ENCODE peak calls at places on chromosomes 11 and 22, in four cellular contexts. P is esophagus squamous epithelium; A is left lung; I is effector memory CD4-positive, alpha-beta T cell. U is an unnamed sample.

GRCh38 chr11:15815246-15816209 is 540.8 kb downstream of the SOX6 start:
- DNase-seq in I (no peak), P (no peak), A (no peak), U (no peak)

GRCh38 chr11:68412593-68413475 is 47.7 kb upstream of the PPP6R3 start:
- DNase-seq in P (no peak), A (no peak), I (no peak), U (no peak)

GRCh38 chr22:27238935-27239510 is 562.5 kb downstream of the MN1 start:
- DNase-seq in P (no peak), I (no peak), A (peak; percentile 61), U (no peak)

GRCh38 chr11:124467376-124468061 is 22.0 kb upstream of the OR8B8 start:
- DNase-seq in A (no peak), P (no peak), I (no peak), U (no peak)

GRCh38 chr11:92211576-92212167 is 12.9 kb upstream of the FAT3 start:
- DNase-seq in A (no peak), I (no peak), P (no peak), U (no peak)

GRCh38 chr11:69530278-69531070 is 49.0 kb downstream of the LINC01488 start:
- DNase-seq in A (peak; percentile 62), P (no peak), I (no peak), U (peak; percentile 22)

GRCh38 chr11:43521471-43521870 is 159.1 kb upstream of the HSD17B12 start:
- DNase-seq in A (no peak), P (no peak), I (no peak), U (no peak)

GRCh38 chr22:42872821-42873220 is 15.7 kb upstream of the ARFGAP3 start:
- DNase-seq in I (no peak), P (no peak), A (no peak), U (no peak)

GRCh38 chr11:15194671-15195415 is 80.1 kb downstream of the INSC start:
- DNase-seq in P (no peak), A (no peak), I (no peak), U (no peak)

GRCh38 chr22:39528080-39528661 is 4.4 kb downstream of the RPS19BP1 start:
- DNase-seq in P (no peak), A (no peak), I (no peak), U (no peak)

GRCh38 chr11:44942029-44942710 is 8.5 kb downstream of the TP53I11 start:
- DNase-seq in A (no peak), I (no peak), P (no peak), U (no peak)

GRCh38 chr22:22802346-22802970 is 85.2 kb upstream of the IGLL5 start:
- DNase-seq in I (no peak), A (no peak), P (no peak), U (no peak)

GRCh38 chr11:94513091-94513490 is 830 bp downstream of the C11orf97 start:
- DNase-seq in P (no peak), A (no peak), I (no peak), U (no peak)

GRCh38 chr11:119460582-119460981 is 37.6 kb upstream of the THY1 start:
- DNase-seq in P (no peak), A (no peak), I (no peak), U (no peak)

GRCh38 chr22:38504731-38505594 is 1.1 kb downstream of the DDX17 start:
- DNase-seq in A (peak; percentile 54), I (peak; percentile 27), P (no peak), U (no peak)

GRCh38 chr11:99148352-99148751 is 127.6 kb downstream of the CNTN5 start:
- DNase-seq in A (no peak), P (no peak), I (no peak), U (no peak)

GRCh38 chr11:134069426-134069921 is 602 bp downstream of the JAM3 start:
- DNase-seq in P (no peak), I (no peak), A (no peak), U (peak; percentile 38)

GRCh38 chr11:61752117-61752924 is at the start of gene MYRF:
- DNase-seq in A (peak; percentile 40), I (peak; percentile 37), P (no peak), U (no peak)

GRCh38 chr22:48972979-48973693 is 854.5 kb downstream of the BRD1 start:
- DNase-seq in I (no peak), A (no peak), P (no peak), U (no peak)

GRCh38 chr11:114102993-114103896 is 43.7 kb downstream of the ZBTB16 start:
- DNase-seq in P (no peak), A (no peak), I (no peak), U (no peak)

GRCh38 chr11:116935089-116935488 is 97.7 kb upstream of the APOA1 start:
- DNase-seq in P (no peak), I (no peak), A (no peak), U (no peak)

GRCh38 chr11:117094776-117095175 is 3.5 kb downstream of the SIK3 start:
- DNase-seq in P (no peak), I (no peak), A (no peak), U (no peak)

GRCh38 chr22:38609371-38609770 is 39.4 kb upstream of the DMC1 start:
- DNase-seq in I (no peak), P (no peak), A (no peak), U (no peak)

GRCh38 chr22:50031189-50032091 is 18.9 kb upstream of the IL17REL start:
- DNase-seq in I (no peak), A (no peak), P (no peak), U (no peak)

GRCh38 chr11:43738600-43739409 is 58.3 kb downstream of the HSD17B12 start:
- DNase-seq in P (no peak), I (no peak), A (no peak), U (no peak)

GRCh38 chr22:28923826-28924732 is 40.7 kb downstream of the ZNRF3 start:
- DNase-seq in P (no peak), I (no peak), A (peak; percentile 78), U (no peak)

GRCh38 chr11:61315260-61315659 is 17.6 kb downstream of the DDB1 start:
- DNase-seq in P (no peak), A (no peak), I (no peak), U (no peak)

GRCh38 chr22:43060213-43060612 is 29.0 kb downstream of the TTLL1 start:
- DNase-seq in P (no peak), A (no peak), I (no peak), U (peak; percentile 9)

GRCh38 chr11:107953506-107953905 is 25.3 kb downstream of the RAB39A start:
- DNase-seq in I (no peak), A (no peak), P (no peak), U (no peak)

GRCh38 chr22:27987557-27987956 is 68.5 kb upstream of the PITPNB start:
- DNase-seq in I (no peak), A (peak; percentile 30), P (no peak), U (no peak)

GRCh38 chr11:28849053-28849452 is 740.9 kb downstream of the METTL15 start:
- DNase-seq in P (no peak), A (no peak), I (no peak), U (no peak)

GRCh38 chr22:44384981-44385610 is 72.3 kb upstream of the SHISAL1 start:
- DNase-seq in I (no peak), A (no peak), P (no peak), U (no peak)

DNA sequence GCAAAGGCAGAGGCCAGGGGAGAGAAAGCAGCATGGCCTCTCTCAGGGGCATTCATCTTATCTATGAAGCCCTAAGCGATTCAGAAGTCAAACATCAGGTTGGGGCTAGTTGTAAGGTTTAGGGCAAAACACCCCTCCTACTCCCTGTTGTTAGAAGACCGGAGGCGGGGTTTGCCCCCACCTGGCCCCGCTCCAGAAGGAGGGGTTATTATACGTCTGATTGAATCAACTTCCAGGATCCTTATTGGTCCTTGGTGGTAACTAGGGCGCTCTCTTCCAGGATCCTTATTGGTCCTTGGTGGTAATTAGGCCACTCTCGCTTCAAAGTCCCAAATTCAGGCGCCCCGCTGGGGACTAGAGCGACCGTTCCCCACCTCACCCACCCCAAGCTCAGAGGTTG is 12.1 kb upstream of the SMTN start:
- DNase-seq in A (no peak), I (no peak), P (no peak), U (no peak)
- H3K27ac ChIP-seq in A (no peak overlapping the region), I (no peak overlapping the region), P (no peak overlapping the region), U (no peak overlapping the region)

GRCh38 chr22:20524004-20524481 is 16.6 kb downstream of the MED15 start:
- DNase-seq in A (no peak), P (no peak), I (peak; percentile 37), U (no peak)
- H3K27ac ChIP-seq in A (no peak overlapping the region), P (no peak overlapping the region), I (peak overlapping the region; percentile 39), U (no peak overlapping the region)

DNA sequence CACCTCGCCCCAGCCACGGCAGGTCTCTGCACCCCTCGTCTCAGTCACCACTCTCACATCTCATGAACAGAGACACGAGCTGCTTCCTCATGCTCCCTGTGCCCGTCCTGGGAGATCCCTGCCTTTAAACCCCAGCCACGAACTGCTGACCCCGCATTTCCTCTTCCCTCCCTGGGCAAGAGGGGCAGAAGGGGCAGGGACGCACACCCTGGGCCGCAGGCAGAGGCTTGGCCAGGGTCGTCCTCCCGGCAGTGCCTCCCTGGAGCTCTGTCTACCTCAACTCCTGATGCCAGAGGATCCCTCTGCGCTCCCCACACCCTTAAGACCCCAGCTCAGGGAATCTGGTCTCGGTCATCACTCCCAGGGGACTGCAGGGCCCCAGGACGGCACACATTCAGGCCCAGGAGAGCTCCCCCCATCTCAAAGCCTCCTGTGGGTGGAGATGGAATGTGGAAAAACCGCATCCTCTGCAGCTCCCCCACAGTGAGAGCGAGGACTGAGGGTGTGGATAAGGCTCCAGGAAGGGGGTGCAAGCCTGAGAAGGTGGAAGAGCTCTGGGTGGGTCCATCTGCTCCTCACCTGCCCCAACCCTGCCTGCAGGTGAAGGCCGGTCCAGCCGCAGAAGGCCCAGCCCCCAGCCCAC is 1.2 kb downstream of the BID start:
- DNase-seq in I (no peak), A (no peak), P (no peak), U (no peak)
- H3K27ac ChIP-seq in I (peak overlapping the region; percentile 68), A (no peak overlapping the region), P (no peak overlapping the region), U (peak overlapping the region; percentile 51)

DNA sequence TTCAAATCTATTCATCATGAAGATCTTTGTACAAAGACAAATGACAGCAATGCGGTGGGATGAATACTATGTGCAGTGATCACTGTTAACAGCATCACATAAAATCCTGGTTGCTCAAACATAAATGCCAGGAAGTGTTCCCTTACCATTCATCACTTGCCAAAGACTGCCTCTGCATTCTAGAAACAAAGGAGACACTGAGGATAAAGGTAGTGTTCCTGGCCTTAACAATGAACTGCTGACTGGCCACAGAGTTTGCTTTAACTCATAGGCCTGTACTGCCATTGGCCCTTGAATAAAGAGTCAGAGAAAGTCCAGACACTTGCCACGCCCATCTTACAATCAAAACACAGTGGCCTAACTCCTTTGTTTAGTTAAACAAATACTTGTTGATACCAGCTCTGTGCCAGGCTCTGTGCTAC is 29.5 kb downstream of the C2CD3 start:
- DNase-seq in P (no peak), I (no peak), A (no peak), U (no peak)
- H3K27ac ChIP-seq in P (no peak overlapping the region), I (no peak overlapping the region), A (no peak overlapping the region), U (no peak overlapping the region)

DNA sequence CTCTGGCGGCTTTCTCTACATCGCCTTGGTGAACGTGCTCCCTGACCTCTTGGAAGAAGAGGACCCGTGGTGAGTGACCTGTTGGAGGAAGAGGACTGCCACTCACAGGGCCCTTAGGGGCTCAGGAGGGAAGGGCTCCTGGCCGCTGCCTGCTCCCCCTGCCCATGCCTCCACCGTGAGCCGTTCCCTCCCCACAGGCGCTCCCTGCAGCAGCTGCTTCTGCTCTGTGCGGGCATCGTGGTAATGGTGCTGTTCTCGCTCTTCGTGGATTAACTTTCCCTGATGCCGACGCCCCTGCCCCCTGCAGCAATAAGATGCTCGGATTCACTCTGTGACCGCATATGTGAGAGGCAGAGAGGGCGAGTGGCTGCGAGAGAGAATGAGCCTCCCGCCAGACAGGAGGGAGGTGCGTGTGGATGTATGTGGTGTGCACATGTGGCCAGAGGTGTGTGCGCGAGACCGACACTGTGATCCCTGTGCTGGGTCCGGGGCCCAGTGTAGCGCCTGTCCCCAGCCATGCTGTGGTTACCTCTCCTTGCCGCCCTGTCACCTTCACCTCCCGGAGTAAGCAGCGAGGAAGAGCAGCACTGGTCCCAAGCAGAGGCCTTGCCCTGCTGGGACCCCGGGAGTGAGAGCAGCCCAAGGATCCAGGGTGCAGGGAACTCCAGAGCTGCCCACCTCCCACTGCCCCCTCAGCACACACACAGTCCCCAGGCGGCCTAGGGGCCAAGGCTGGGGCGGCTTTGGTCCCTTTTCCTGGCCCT is 6.9 kb downstream of the SLC39A13 start:
- DNase-seq in P (no peak), A (no peak), I (no peak), U (no peak)
- H3K27ac ChIP-seq in P (peak overlapping the region; percentile 91), A (peak overlapping the region; percentile 79), I (no peak overlapping the region), U (no peak overlapping the region)